ENCODE peak calls at places on chromosomes 5 and 9, in five cellular contexts. One of them, this sample, is unnamed.

GRCh38 chr9:98455957-98456621 is 200.6 kb upstream of the TBC1D2 start:
- DNase-seq in upper lobe of left lung: no peak
- DNase-seq in thoracic aorta: no peak
- DNase-seq in caudate nucleus: no peak
- DNase-seq in adrenal gland: no peak
- DNase-seq in this sample: peak

GRCh38 chr9:133066181-133066983 is 4.6 kb downstream of the CEL start:
- DNase-seq in upper lobe of left lung: no peak
- DNase-seq in thoracic aorta: no peak
- DNase-seq in caudate nucleus: no peak
- DNase-seq in adrenal gland: no peak
- DNase-seq in this sample: no peak

GRCh38 chr9:2992427-2992826 is 148.5 kb upstream of the PUM3 start:
- DNase-seq in upper lobe of left lung: no peak
- DNase-seq in thoracic aorta: no peak
- DNase-seq in caudate nucleus: no peak
- DNase-seq in adrenal gland: no peak
- DNase-seq in this sample: no peak

GRCh38 chr5:54902817-54903473 is 82.4 kb downstream of the ESM1 start:
- DNase-seq in upper lobe of left lung: no peak
- DNase-seq in thoracic aorta: no peak
- DNase-seq in caudate nucleus: no peak
- DNase-seq in adrenal gland: no peak
- DNase-seq in this sample: no peak

GRCh38 chr5:133328800-133329199 is 277.0 kb downstream of the HSPA4 start:
- DNase-seq in upper lobe of left lung: no peak
- DNase-seq in thoracic aorta: no peak
- DNase-seq in caudate nucleus: no peak
- DNase-seq in adrenal gland: no peak
- DNase-seq in this sample: no peak

GRCh38 chr9:94065535-94065961 is 18.7 kb upstream of the PTPDC1 start:
- DNase-seq in upper lobe of left lung: peak
- DNase-seq in thoracic aorta: peak
- DNase-seq in caudate nucleus: peak
- DNase-seq in adrenal gland: peak
- DNase-seq in this sample: peak

GRCh38 chr5:58273705-58274104 is 186.2 kb downstream of the PLK2 start:
- DNase-seq in upper lobe of left lung: no peak
- DNase-seq in thoracic aorta: no peak
- DNase-seq in caudate nucleus: no peak
- DNase-seq in adrenal gland: no peak
- DNase-seq in this sample: no peak

GRCh38 chr9:114311571-114312512 is 11.1 kb upstream of the ORM1 start:
- DNase-seq in upper lobe of left lung: peak
- DNase-seq in thoracic aorta: no peak
- DNase-seq in caudate nucleus: no peak
- DNase-seq in adrenal gland: peak
- DNase-seq in this sample: no peak

GRCh38 chr5:132237141-132237540 is 9.5 kb upstream of the P4HA2 start:
- DNase-seq in upper lobe of left lung: peak
- DNase-seq in thoracic aorta: no peak
- DNase-seq in caudate nucleus: no peak
- DNase-seq in adrenal gland: peak
- DNase-seq in this sample: no peak

GRCh38 chr5:178832618-178833201 is 27.0 kb upstream of the ZNF354B start:
- DNase-seq in upper lobe of left lung: no peak
- DNase-seq in thoracic aorta: no peak
- DNase-seq in caudate nucleus: no peak
- DNase-seq in adrenal gland: no peak
- DNase-seq in this sample: no peak

GRCh38 chr5:56479701-56480304 is 246.7 kb upstream of the ANKRD55 start:
- DNase-seq in upper lobe of left lung: no peak
- DNase-seq in thoracic aorta: no peak
- DNase-seq in caudate nucleus: no peak
- DNase-seq in adrenal gland: no peak
- DNase-seq in this sample: no peak

GRCh38 chr9:112485574-112485973 is 1.1 kb upstream of the KIAA1958 start:
- DNase-seq in upper lobe of left lung: no peak
- DNase-seq in thoracic aorta: no peak
- DNase-seq in caudate nucleus: no peak
- DNase-seq in adrenal gland: no peak
- DNase-seq in this sample: no peak

DNA sequence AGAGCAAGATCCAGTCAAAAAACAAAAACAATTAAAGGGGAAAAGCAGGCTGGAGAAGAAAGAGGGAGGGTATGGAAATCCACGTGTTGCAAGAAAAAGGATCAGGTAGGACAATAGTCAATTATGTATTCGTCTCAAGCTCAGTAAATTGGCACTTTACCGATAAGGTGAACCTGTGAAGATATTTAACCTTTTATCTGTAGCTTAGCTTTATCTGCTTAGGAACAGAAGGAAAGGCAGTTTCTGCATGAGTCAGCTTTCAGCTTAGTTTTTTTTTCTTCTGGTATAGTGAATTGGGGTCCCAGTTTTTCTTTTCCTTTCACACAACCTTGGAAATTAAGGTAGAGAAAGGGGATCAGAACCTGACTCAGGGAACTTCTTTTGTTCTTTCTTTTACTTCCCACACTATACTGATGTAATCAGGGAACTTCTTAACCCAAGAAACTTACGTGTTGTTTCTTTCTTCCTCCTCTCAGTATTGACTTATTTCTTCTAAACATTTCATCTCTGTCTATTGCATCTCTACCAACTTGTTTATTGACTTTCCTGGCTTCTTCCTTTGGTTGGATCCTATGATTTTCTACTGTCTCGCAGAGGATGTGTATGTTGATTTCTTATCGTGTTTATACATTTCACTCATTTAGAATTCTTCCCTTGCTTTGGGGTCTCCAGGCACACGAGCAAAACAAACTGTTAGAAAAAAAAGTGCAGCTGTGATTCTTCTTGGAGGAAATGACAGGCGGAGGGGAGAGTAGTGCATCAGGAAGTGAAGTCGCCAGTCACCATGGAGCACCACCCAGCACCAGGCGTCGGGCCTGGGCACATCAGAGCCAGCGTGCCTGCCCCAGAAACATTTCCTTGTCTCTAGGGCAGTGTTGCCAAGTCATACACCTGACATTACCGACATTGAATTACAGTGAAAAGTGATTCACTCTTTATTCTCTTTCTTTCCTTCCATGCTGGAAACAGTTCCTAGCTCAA is 123.0 kb upstream of the LHFPL2 start:
- DNase-seq in upper lobe of left lung: no peak
- DNase-seq in thoracic aorta: no peak
- DNase-seq in caudate nucleus: no peak
- DNase-seq in adrenal gland: no peak
- DNase-seq in this sample: no peak
- H3K27ac ChIP-seq in upper lobe of left lung: peak
- H3K27ac ChIP-seq in thoracic aorta: no peak
- H3K27ac ChIP-seq in caudate nucleus: no peak
- H3K27ac ChIP-seq in adrenal gland: no peak
- H3K27ac ChIP-seq in this sample: no peak

DNA sequence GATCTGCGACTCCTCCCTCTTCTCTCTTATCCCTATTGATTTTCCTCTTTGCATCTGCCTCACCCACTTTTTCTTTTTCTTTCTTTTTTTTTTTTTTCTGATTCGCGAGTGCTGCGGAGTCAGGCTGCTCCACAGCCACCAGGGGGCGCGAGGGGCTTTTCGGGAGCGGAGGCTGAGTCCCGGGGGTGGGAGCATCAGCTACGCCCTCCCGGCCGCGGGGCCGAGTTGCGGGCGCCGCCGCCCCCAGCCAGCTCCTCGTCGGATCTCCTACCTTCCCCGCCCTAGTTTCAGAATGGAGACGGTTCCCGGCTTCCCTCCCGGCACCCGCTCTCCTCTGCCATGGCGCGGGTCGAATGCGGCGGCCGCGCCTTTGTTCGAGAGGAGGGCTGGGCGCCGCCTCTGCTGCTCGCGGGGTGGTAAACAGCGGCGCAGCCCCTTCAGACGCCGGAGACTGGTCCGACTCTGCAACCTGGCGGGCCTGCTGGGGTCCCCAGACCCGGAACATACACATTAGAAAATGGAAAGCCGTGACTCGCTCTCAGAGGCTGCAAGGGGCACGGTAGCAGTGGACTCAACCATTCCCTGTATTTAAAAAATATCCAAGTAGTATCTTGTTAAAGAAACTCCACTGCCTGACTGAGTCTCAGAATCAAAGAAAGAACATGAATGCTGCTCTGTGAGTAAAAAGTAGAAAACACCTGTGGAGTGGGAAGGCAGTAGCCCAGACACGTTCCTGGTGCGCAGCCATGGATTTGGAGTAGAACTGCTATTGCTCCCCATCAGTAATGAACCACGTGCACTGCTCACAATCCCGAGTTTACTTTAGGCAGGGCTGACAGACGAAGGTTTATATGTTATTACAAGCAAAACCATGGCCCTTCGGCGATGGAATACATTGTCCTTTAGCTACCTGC is 55.7 kb downstream of the DPYSL3 start:
- DNase-seq in upper lobe of left lung: peak
- DNase-seq in thoracic aorta: peak
- DNase-seq in caudate nucleus: peak
- DNase-seq in adrenal gland: peak
- DNase-seq in this sample: peak
- H3K27ac ChIP-seq in upper lobe of left lung: peak
- H3K27ac ChIP-seq in thoracic aorta: peak
- H3K27ac ChIP-seq in caudate nucleus: peak
- H3K27ac ChIP-seq in adrenal gland: peak
- H3K27ac ChIP-seq in this sample: peak

GRCh38 chr5:107580902-107581823 is 89.6 kb downstream of the EFNA5 start:
- DNase-seq in upper lobe of left lung: no peak
- DNase-seq in thoracic aorta: no peak
- DNase-seq in caudate nucleus: no peak
- DNase-seq in adrenal gland: no peak
- DNase-seq in this sample: peak
- H3K27ac ChIP-seq in upper lobe of left lung: no peak
- H3K27ac ChIP-seq in thoracic aorta: no peak
- H3K27ac ChIP-seq in caudate nucleus: peak
- H3K27ac ChIP-seq in adrenal gland: no peak
- H3K27ac ChIP-seq in this sample: no peak

GRCh38 chr9:127537792-127538191 is 74.3 kb upstream of the STXBP1 start:
- DNase-seq in upper lobe of left lung: no peak
- DNase-seq in thoracic aorta: no peak
- DNase-seq in caudate nucleus: no peak
- DNase-seq in adrenal gland: no peak
- DNase-seq in this sample: no peak

GRCh38 chr9:127535834-127536233 is 76.2 kb upstream of the STXBP1 start:
- DNase-seq in upper lobe of left lung: no peak
- DNase-seq in thoracic aorta: no peak
- DNase-seq in caudate nucleus: no peak
- DNase-seq in adrenal gland: no peak
- DNase-seq in this sample: no peak

GRCh38 chr9:127537014-127537413 is 75.1 kb upstream of the STXBP1 start:
- DNase-seq in upper lobe of left lung: no peak
- DNase-seq in thoracic aorta: no peak
- DNase-seq in caudate nucleus: no peak
- DNase-seq in adrenal gland: peak
- DNase-seq in this sample: peak

GRCh38 chr9:127535396-127535795 is 76.7 kb upstream of the STXBP1 start:
- DNase-seq in upper lobe of left lung: no peak
- DNase-seq in thoracic aorta: no peak
- DNase-seq in caudate nucleus: no peak
- DNase-seq in adrenal gland: no peak
- DNase-seq in this sample: no peak

GRCh38 chr9:127536499-127536898 is 75.6 kb upstream of the STXBP1 start:
- DNase-seq in upper lobe of left lung: no peak
- DNase-seq in thoracic aorta: no peak
- DNase-seq in caudate nucleus: no peak
- DNase-seq in adrenal gland: no peak
- DNase-seq in this sample: no peak
- H3K27ac ChIP-seq in upper lobe of left lung: peak
- H3K27ac ChIP-seq in thoracic aorta: no peak
- H3K27ac ChIP-seq in caudate nucleus: no peak
- H3K27ac ChIP-seq in adrenal gland: peak
- H3K27ac ChIP-seq in this sample: no peak

GRCh38 chr5:172861461-172861860 is 27.4 kb downstream of the ERGIC1 start:
- DNase-seq in upper lobe of left lung: no peak
- DNase-seq in thoracic aorta: no peak
- DNase-seq in caudate nucleus: no peak
- DNase-seq in adrenal gland: no peak
- DNase-seq in this sample: no peak
- H3K27ac ChIP-seq in upper lobe of left lung: peak
- H3K27ac ChIP-seq in thoracic aorta: peak
- H3K27ac ChIP-seq in caudate nucleus: peak
- H3K27ac ChIP-seq in adrenal gland: peak
- H3K27ac ChIP-seq in this sample: no peak

GRCh38 chr5:9059920-9060691 is 485.8 kb downstream of the SEMA5A start:
- DNase-seq in upper lobe of left lung: peak
- DNase-seq in thoracic aorta: no peak
- DNase-seq in caudate nucleus: no peak
- DNase-seq in adrenal gland: peak
- DNase-seq in this sample: peak
- H3K27ac ChIP-seq in upper lobe of left lung: peak
- H3K27ac ChIP-seq in thoracic aorta: no peak
- H3K27ac ChIP-seq in caudate nucleus: no peak
- H3K27ac ChIP-seq in adrenal gland: no peak
- H3K27ac ChIP-seq in this sample: no peak

GRCh38 chr5:34002629-34003328 is 5.1 kb downstream of the AMACR start:
- DNase-seq in upper lobe of left lung: no peak
- DNase-seq in thoracic aorta: no peak
- DNase-seq in caudate nucleus: no peak
- DNase-seq in adrenal gland: no peak
- DNase-seq in this sample: peak
- H3K27ac ChIP-seq in upper lobe of left lung: no peak
- H3K27ac ChIP-seq in thoracic aorta: no peak
- H3K27ac ChIP-seq in caudate nucleus: no peak
- H3K27ac ChIP-seq in adrenal gland: no peak
- H3K27ac ChIP-seq in this sample: no peak

GRCh38 chr9:121019282-121019681 is 30.8 kb downstream of the C5 start:
- DNase-seq in upper lobe of left lung: no peak
- DNase-seq in thoracic aorta: no peak
- DNase-seq in caudate nucleus: no peak
- DNase-seq in adrenal gland: no peak
- DNase-seq in this sample: no peak

GRCh38 chr9:121026260-121026691 is 23.8 kb downstream of the C5 start:
- DNase-seq in upper lobe of left lung: no peak
- DNase-seq in thoracic aorta: no peak
- DNase-seq in caudate nucleus: no peak
- DNase-seq in adrenal gland: no peak
- DNase-seq in this sample: peak

GRCh38 chr9:121024237-121024636 is 25.8 kb downstream of the C5 start:
- DNase-seq in upper lobe of left lung: no peak
- DNase-seq in thoracic aorta: no peak
- DNase-seq in caudate nucleus: no peak
- DNase-seq in adrenal gland: no peak
- DNase-seq in this sample: no peak

GRCh38 chr9:121023064-121023463 is 27.0 kb downstream of the C5 start:
- DNase-seq in upper lobe of left lung: no peak
- DNase-seq in thoracic aorta: no peak
- DNase-seq in caudate nucleus: no peak
- DNase-seq in adrenal gland: no peak
- DNase-seq in this sample: no peak

GRCh38 chr9:121021294-121021693 is 28.8 kb downstream of the C5 start:
- DNase-seq in upper lobe of left lung: no peak
- DNase-seq in thoracic aorta: no peak
- DNase-seq in caudate nucleus: no peak
- DNase-seq in adrenal gland: peak
- DNase-seq in this sample: no peak
- H3K27ac ChIP-seq in upper lobe of left lung: no peak
- H3K27ac ChIP-seq in thoracic aorta: no peak
- H3K27ac ChIP-seq in caudate nucleus: peak
- H3K27ac ChIP-seq in adrenal gland: no peak
- H3K27ac ChIP-seq in this sample: no peak

This sample was measured in cardiac muscle cell.